ENCODE peak calls at places on chromosomes 7 and 10, in five cellular contexts. One of them, this sample, is unnamed.

GRCh38 chr7:44240983-44241510 is 40.3 kb downstream of the YKT6 start:
- DNase-seq in heart right ventricle: peak
- DNase-seq in nephron progenitor cell: peak
- DNase-seq in fibroblast of lung: peak
- DNase-seq in activated T-helper 1 cell treated with Interleukin-2 at 50 U/mL for 16 hours: peak
- DNase-seq in this sample: peak

GRCh38 chr10:86078639-86079035 is 288.0 kb downstream of the GRID1 start:
- DNase-seq in activated T-helper 1 cell treated with Interleukin-2 at 50 U/mL for 16 hours: no peak
- DNase-seq in nephron progenitor cell: no peak
- DNase-seq in heart right ventricle: no peak
- DNase-seq in fibroblast of lung: no peak
- DNase-seq in this sample: no peak

GRCh38 chr10:95547197-95547596 is 14.0 kb downstream of the SORBS1 start:
- DNase-seq in nephron progenitor cell: no peak
- DNase-seq in heart right ventricle: no peak
- DNase-seq in fibroblast of lung: no peak
- DNase-seq in activated T-helper 1 cell treated with Interleukin-2 at 50 U/mL for 16 hours: no peak
- DNase-seq in this sample: no peak

GRCh38 chr10:7908541-7909210 is 90.4 kb downstream of the TAF3 start:
- DNase-seq in fibroblast of lung: peak
- DNase-seq in activated T-helper 1 cell treated with Interleukin-2 at 50 U/mL for 16 hours: no peak
- DNase-seq in nephron progenitor cell: no peak
- DNase-seq in heart right ventricle: no peak
- DNase-seq in this sample: no peak

GRCh38 chr7:3399858-3400257 is 98.8 kb downstream of the SDK1 start:
- DNase-seq in heart right ventricle: no peak
- DNase-seq in nephron progenitor cell: peak
- DNase-seq in activated T-helper 1 cell treated with Interleukin-2 at 50 U/mL for 16 hours: no peak
- DNase-seq in fibroblast of lung: peak
- DNase-seq in this sample: no peak

GRCh38 chr10:12333382-12334185 is 15.8 kb upstream of the CAMK1D start:
- DNase-seq in activated T-helper 1 cell treated with Interleukin-2 at 50 U/mL for 16 hours: peak
- DNase-seq in heart right ventricle: peak
- DNase-seq in nephron progenitor cell: no peak
- DNase-seq in fibroblast of lung: peak
- DNase-seq in this sample: peak

GRCh38 chr10:14349081-14349480 is 18.4 kb upstream of the FRMD4A start:
- DNase-seq in heart right ventricle: no peak
- DNase-seq in fibroblast of lung: no peak
- DNase-seq in activated T-helper 1 cell treated with Interleukin-2 at 50 U/mL for 16 hours: no peak
- DNase-seq in nephron progenitor cell: no peak
- DNase-seq in this sample: no peak

GRCh38 chr10:49119746-49120145 is 4.4 kb upstream of the VSTM4 start:
- DNase-seq in nephron progenitor cell: no peak
- DNase-seq in fibroblast of lung: peak
- DNase-seq in heart right ventricle: no peak
- DNase-seq in activated T-helper 1 cell treated with Interleukin-2 at 50 U/mL for 16 hours: no peak
- DNase-seq in this sample: no peak

GRCh38 chr10:97321032-97321806 is 2.1 kb downstream of the FRAT1 start:
- DNase-seq in activated T-helper 1 cell treated with Interleukin-2 at 50 U/mL for 16 hours: no peak
- DNase-seq in fibroblast of lung: no peak
- DNase-seq in nephron progenitor cell: peak
- DNase-seq in heart right ventricle: peak
- DNase-seq in this sample: no peak

GRCh38 chr10:58157076-58157766 is 110.5 kb downstream of the IPMK start:
- DNase-seq in activated T-helper 1 cell treated with Interleukin-2 at 50 U/mL for 16 hours: no peak
- DNase-seq in fibroblast of lung: peak
- DNase-seq in nephron progenitor cell: no peak
- DNase-seq in heart right ventricle: no peak
- DNase-seq in this sample: no peak

GRCh38 chr7:13282377-13282980 is 595.0 kb downstream of the ARL4A start:
- DNase-seq in heart right ventricle: no peak
- DNase-seq in nephron progenitor cell: no peak
- DNase-seq in fibroblast of lung: peak
- DNase-seq in activated T-helper 1 cell treated with Interleukin-2 at 50 U/mL for 16 hours: no peak
- DNase-seq in this sample: no peak

GRCh38 chr7:30813466-30813865 is 42.2 kb downstream of the MINDY4 start:
- DNase-seq in fibroblast of lung: no peak
- DNase-seq in nephron progenitor cell: no peak
- DNase-seq in activated T-helper 1 cell treated with Interleukin-2 at 50 U/mL for 16 hours: no peak
- DNase-seq in heart right ventricle: no peak
- DNase-seq in this sample: no peak

GRCh38 chr7:101537935-101538595 is 91.0 kb downstream of the MYL10 start:
- DNase-seq in nephron progenitor cell: no peak
- DNase-seq in fibroblast of lung: no peak
- DNase-seq in heart right ventricle: no peak
- DNase-seq in activated T-helper 1 cell treated with Interleukin-2 at 50 U/mL for 16 hours: no peak
- DNase-seq in this sample: no peak

GRCh38 chr7:38186593-38187314 is 8.7 kb downstream of the STARD3NL start:
- DNase-seq in heart right ventricle: no peak
- DNase-seq in activated T-helper 1 cell treated with Interleukin-2 at 50 U/mL for 16 hours: no peak
- DNase-seq in nephron progenitor cell: no peak
- DNase-seq in fibroblast of lung: peak
- DNase-seq in this sample: no peak

GRCh38 chr7:31082017-31082416 is 29.9 kb downstream of the ADCYAP1R1 start:
- DNase-seq in activated T-helper 1 cell treated with Interleukin-2 at 50 U/mL for 16 hours: no peak
- DNase-seq in fibroblast of lung: no peak
- DNase-seq in nephron progenitor cell: no peak
- DNase-seq in heart right ventricle: no peak
- DNase-seq in this sample: no peak